ENCODE peak calls at places on chromosome 18, in eight cellular contexts. One of them, this sample, is unnamed.

GRCh38 chr18:7122376-7122775 is 4.8 kb upstream of the LAMA1 start:
- DNase-seq in ureter: no peak
- DNase-seq in neural progenitor cell: no peak
- DNase-seq in DMS79: no peak
- DNase-seq in nucleus accumbens: no peak
- DNase-seq in LoVo: no peak
- DNase-seq in cardiac fibroblast: no peak
- DNase-seq in activated CD4-positive, alpha-beta T cell treated with anti-CD3 and anti-CD28 coated beads, Interleukin-2, amount 50 U/mL, for 24 hours: no peak
- DNase-seq in this sample: no peak

GRCh38 chr18:23503967-23504352 is 649 bp downstream of the RMC1 start:
- DNase-seq in ureter: no peak
- DNase-seq in neural progenitor cell: no peak
- DNase-seq in cardiac fibroblast: no peak
- DNase-seq in nucleus accumbens: no peak
- DNase-seq in activated CD4-positive, alpha-beta T cell treated with anti-CD3 and anti-CD28 coated beads, Interleukin-2, amount 50 U/mL, for 24 hours: no peak
- DNase-seq in DMS79: no peak
- DNase-seq in LoVo: no peak
- DNase-seq in this sample: peak

GRCh38 chr18:77024476-77024875 is 108.1 kb downstream of the MBP start:
- DNase-seq in nucleus accumbens: no peak
- DNase-seq in DMS79: no peak
- DNase-seq in LoVo: no peak
- DNase-seq in cardiac fibroblast: no peak
- DNase-seq in ureter: no peak
- DNase-seq in activated CD4-positive, alpha-beta T cell treated with anti-CD3 and anti-CD28 coated beads, Interleukin-2, amount 50 U/mL, for 24 hours: no peak
- DNase-seq in neural progenitor cell: no peak
- DNase-seq in this sample: no peak

GRCh38 chr18:48922801-48923730 is 27.7 kb downstream of the SMAD7 start:
- DNase-seq in neural progenitor cell: peak
- DNase-seq in ureter: peak
- DNase-seq in cardiac fibroblast: peak
- DNase-seq in DMS79: no peak
- DNase-seq in activated CD4-positive, alpha-beta T cell treated with anti-CD3 and anti-CD28 coated beads, Interleukin-2, amount 50 U/mL, for 24 hours: no peak
- DNase-seq in LoVo: peak
- DNase-seq in nucleus accumbens: no peak
- DNase-seq in this sample: peak

GRCh38 chr18:28411806-28412205 is 234.9 kb upstream of the CDH2 start:
- DNase-seq in neural progenitor cell: no peak
- DNase-seq in activated CD4-positive, alpha-beta T cell treated with anti-CD3 and anti-CD28 coated beads, Interleukin-2, amount 50 U/mL, for 24 hours: no peak
- DNase-seq in nucleus accumbens: no peak
- DNase-seq in DMS79: no peak
- DNase-seq in LoVo: no peak
- DNase-seq in cardiac fibroblast: peak
- DNase-seq in ureter: no peak
- DNase-seq in this sample: no peak

GRCh38 chr18:13660510-13660909 is 65.8 kb downstream of the FAM210A start:
- DNase-seq in cardiac fibroblast: peak
- DNase-seq in ureter: no peak
- DNase-seq in activated CD4-positive, alpha-beta T cell treated with anti-CD3 and anti-CD28 coated beads, Interleukin-2, amount 50 U/mL, for 24 hours: no peak
- DNase-seq in LoVo: no peak
- DNase-seq in DMS79: no peak
- DNase-seq in nucleus accumbens: no peak
- DNase-seq in neural progenitor cell: no peak
- DNase-seq in this sample: no peak

GRCh38 chr18:63470751-63471150 is 6.0 kb upstream of the SERPINB5 start:
- DNase-seq in activated CD4-positive, alpha-beta T cell treated with anti-CD3 and anti-CD28 coated beads, Interleukin-2, amount 50 U/mL, for 24 hours: no peak
- DNase-seq in LoVo: no peak
- DNase-seq in DMS79: no peak
- DNase-seq in nucleus accumbens: no peak
- DNase-seq in ureter: no peak
- DNase-seq in cardiac fibroblast: no peak
- DNase-seq in neural progenitor cell: no peak
- DNase-seq in this sample: no peak

GRCh38 chr18:34223893-34224422 is 755 bp downstream of the NOL4 start:
- DNase-seq in cardiac fibroblast: no peak
- DNase-seq in DMS79: no peak
- DNase-seq in activated CD4-positive, alpha-beta T cell treated with anti-CD3 and anti-CD28 coated beads, Interleukin-2, amount 50 U/mL, for 24 hours: no peak
- DNase-seq in ureter: no peak
- DNase-seq in neural progenitor cell: peak
- DNase-seq in LoVo: no peak
- DNase-seq in nucleus accumbens: peak
- DNase-seq in this sample: no peak

GRCh38 chr18:5073026-5073944 is 123.8 kb downstream of the AKAIN1 start:
- DNase-seq in DMS79: peak
- DNase-seq in cardiac fibroblast: peak
- DNase-seq in neural progenitor cell: peak
- DNase-seq in ureter: no peak
- DNase-seq in activated CD4-positive, alpha-beta T cell treated with anti-CD3 and anti-CD28 coated beads, Interleukin-2, amount 50 U/mL, for 24 hours: no peak
- DNase-seq in LoVo: peak
- DNase-seq in nucleus accumbens: no peak
- DNase-seq in this sample: peak

GRCh38 chr18:57428221-57429150 is 6.7 kb upstream of the ONECUT2 start:
- DNase-seq in cardiac fibroblast: no peak
- DNase-seq in DMS79: no peak
- DNase-seq in nucleus accumbens: no peak
- DNase-seq in activated CD4-positive, alpha-beta T cell treated with anti-CD3 and anti-CD28 coated beads, Interleukin-2, amount 50 U/mL, for 24 hours: no peak
- DNase-seq in ureter: no peak
- DNase-seq in neural progenitor cell: peak
- DNase-seq in LoVo: no peak
- DNase-seq in this sample: no peak

GRCh38 chr18:79925656-79925979 is 25.8 kb downstream of the SLC66A2 start:
- DNase-seq in cardiac fibroblast: no peak
- DNase-seq in LoVo: no peak
- DNase-seq in ureter: peak
- DNase-seq in neural progenitor cell: no peak
- DNase-seq in DMS79: no peak
- DNase-seq in nucleus accumbens: no peak
- DNase-seq in activated CD4-positive, alpha-beta T cell treated with anti-CD3 and anti-CD28 coated beads, Interleukin-2, amount 50 U/mL, for 24 hours: no peak
- DNase-seq in this sample: no peak

GRCh38 chr18:24120676-24121075 is 18.2 kb upstream of the CABYR start:
- DNase-seq in nucleus accumbens: no peak
- DNase-seq in neural progenitor cell: no peak
- DNase-seq in LoVo: no peak
- DNase-seq in cardiac fibroblast: no peak
- DNase-seq in ureter: no peak
- DNase-seq in DMS79: no peak
- DNase-seq in activated CD4-positive, alpha-beta T cell treated with anti-CD3 and anti-CD28 coated beads, Interleukin-2, amount 50 U/mL, for 24 hours: no peak
- DNase-seq in this sample: no peak

GRCh38 chr18:60413944-60414547 is 41.5 kb upstream of the MC4R start:
- DNase-seq in ureter: no peak
- DNase-seq in LoVo: no peak
- DNase-seq in activated CD4-positive, alpha-beta T cell treated with anti-CD3 and anti-CD28 coated beads, Interleukin-2, amount 50 U/mL, for 24 hours: no peak
- DNase-seq in cardiac fibroblast: no peak
- DNase-seq in DMS79: no peak
- DNase-seq in nucleus accumbens: no peak
- DNase-seq in neural progenitor cell: peak
- DNase-seq in this sample: no peak

GRCh38 chr18:45838302-45839070 is 13.0 kb downstream of the SIGLEC15 start:
- DNase-seq in ureter: no peak
- DNase-seq in DMS79: no peak
- DNase-seq in nucleus accumbens: no peak
- DNase-seq in neural progenitor cell: no peak
- DNase-seq in LoVo: no peak
- DNase-seq in activated CD4-positive, alpha-beta T cell treated with anti-CD3 and anti-CD28 coated beads, Interleukin-2, amount 50 U/mL, for 24 hours: no peak
- DNase-seq in cardiac fibroblast: no peak
- DNase-seq in this sample: no peak

GRCh38 chr18:48828713-48829442 is 121.9 kb downstream of the SMAD7 start:
- DNase-seq in neural progenitor cell: peak
- DNase-seq in DMS79: peak
- DNase-seq in activated CD4-positive, alpha-beta T cell treated with anti-CD3 and anti-CD28 coated beads, Interleukin-2, amount 50 U/mL, for 24 hours: no peak
- DNase-seq in ureter: peak
- DNase-seq in cardiac fibroblast: no peak
- DNase-seq in LoVo: no peak
- DNase-seq in nucleus accumbens: no peak
- DNase-seq in this sample: no peak

GRCh38 chr18:47750889-47751423 is 179.5 kb downstream of the SMAD2 start:
- DNase-seq in cardiac fibroblast: no peak
- DNase-seq in LoVo: no peak
- DNase-seq in ureter: no peak
- DNase-seq in activated CD4-positive, alpha-beta T cell treated with anti-CD3 and anti-CD28 coated beads, Interleukin-2, amount 50 U/mL, for 24 hours: no peak
- DNase-seq in nucleus accumbens: no peak
- DNase-seq in neural progenitor cell: no peak
- DNase-seq in DMS79: no peak
- DNase-seq in this sample: no peak

GRCh38 chr18:58042826-58043362 is 1.1 kb upstream of the NEDD4L start:
- DNase-seq in activated CD4-positive, alpha-beta T cell treated with anti-CD3 and anti-CD28 coated beads, Interleukin-2, amount 50 U/mL, for 24 hours: no peak
- DNase-seq in DMS79: no peak
- DNase-seq in neural progenitor cell: peak
- DNase-seq in cardiac fibroblast: no peak
- DNase-seq in ureter: no peak
- DNase-seq in nucleus accumbens: no peak
- DNase-seq in LoVo: no peak
- DNase-seq in this sample: no peak

GRCh38 chr18:3599235-3599634 is 149.3 kb downstream of the TGIF1 start:
- DNase-seq in nucleus accumbens: no peak
- DNase-seq in LoVo: no peak
- DNase-seq in DMS79: no peak
- DNase-seq in ureter: no peak
- DNase-seq in neural progenitor cell: no peak
- DNase-seq in activated CD4-positive, alpha-beta T cell treated with anti-CD3 and anti-CD28 coated beads, Interleukin-2, amount 50 U/mL, for 24 hours: no peak
- DNase-seq in cardiac fibroblast: no peak
- DNase-seq in this sample: no peak